ENCODE peak calls at places on chromosomes 16 and 17, in six cellular contexts. U is activated gamma-delta T cell treated with anti-CD3 and anti-CD28 coated beads, Interleukin-2, amount 50 U/mL, for 16 hours; V is activated T-helper 1 cell treated with anti-CD3 and anti-CD28 coated beads, Interleukin-12 subunit alpha, Interleukin-12 subunit beta, Interleukin-2, Interleukin-4 antibody, amounts not matched to agents 30 ng/mL and 10 ng/mL and 1 ng/mL, durations not matched to agents 14 hours and 24 hours and 36 hours; D is stimulated activated CD8-positive, alpha-beta memory T cell treated with anti-CD3 and anti-CD28 coated beads, Interleukin-4, amount 100 ng/mL, for 1 hour; X is ELR; Y is GM19239. W is an unnamed sample.

GRCh38 chr17:50423553-50424159 is 2.4 kb upstream of the ACSF2 start:
- DNase-seq in U (no peak), V (no peak), D (no peak), X (peak), Y (no peak), W (no peak)

GRCh38 chr17:61419496-61420046 is 19.9 kb downstream of the TBX2 start:
- DNase-seq in U (no peak), V (no peak), D (no peak), X (no peak), Y (no peak), W (no peak)

GRCh38 chr17:46896991-46897390 is 26.0 kb upstream of the GOSR2 start:
- DNase-seq in U (no peak), V (no peak), D (no peak), X (no peak), Y (no peak), W (no peak)

GRCh38 chr16:381788-382717 is at the start of gene PGAP6:
- DNase-seq in U (peak), V (peak), D (no peak), X (peak), Y (peak), W (peak)

GRCh38 chr16:72552675-72553074 is 380.7 kb upstream of the PMFBP1 start:
- DNase-seq in U (no peak), V (no peak), D (no peak), X (no peak), Y (no peak), W (no peak)

GRCh38 chr17:11539637-11540036 is 58.6 kb upstream of the DNAH9 start:
- DNase-seq in U (no peak), V (no peak), D (no peak), X (no peak), Y (no peak), W (no peak)

GRCh38 chr17:62321451-62321850 is 58.9 kb upstream of the EFCAB3 start:
- DNase-seq in U (no peak), V (no peak), D (no peak), X (peak), Y (no peak), W (no peak)

GRCh38 chr17:19652595-19652994 is 4.0 kb downstream of the ALDH3A2 start:
- DNase-seq in U (no peak), V (no peak), D (no peak), X (no peak), Y (no peak), W (no peak)

GRCh38 chr16:12529582-12529981 is 274.1 kb downstream of the CPPED1 start:
- DNase-seq in U (no peak), V (no peak), D (no peak), X (no peak), Y (no peak), W (no peak)

GRCh38 chr17:45160505-45161287 is 979 bp upstream of the HEXIM2 start:
- DNase-seq in U (no peak), V (peak), D (no peak), X (peak), Y (no peak), W (peak)

GRCh38 chr16:71880176-71880575 is 3.8 kb downstream of the ZNF821 start:
- DNase-seq in U (no peak), V (no peak), D (no peak), X (no peak), Y (no peak), W (no peak)

GRCh38 chr17:74126179-74126900 is 77.1 kb upstream of the RPL38 start:
- DNase-seq in U (no peak), V (no peak), D (no peak), X (no peak), Y (no peak), W (no peak)

GRCh38 chr16:51155199-51155607 is 4.1 kb upstream of the SALL1 start:
- DNase-seq in U (no peak), V (no peak), D (no peak), X (no peak), Y (no peak), W (no peak)

GRCh38 chr17:7838291-7839075 is 4.5 kb downstream of the KDM6B start:
- DNase-seq in U (no peak), V (no peak), D (no peak), X (peak), Y (no peak), W (no peak)

GRCh38 chr17:74893936-74894671 is 671 bp upstream of the FADS6 start:
- DNase-seq in U (no peak), V (no peak), D (no peak), X (no peak), Y (no peak), W (no peak)

GRCh38 chr17:76107507-76107906 is 3.9 kb upstream of the EXOC7 start:
- DNase-seq in U (no peak), V (no peak), D (no peak), X (peak), Y (no peak), W (no peak)

GRCh38 chr17:73250851-73251640 is 10.6 kb downstream of the CPSF4L start:
- DNase-seq in U (no peak), V (no peak), D (no peak), X (no peak), Y (no peak), W (no peak)

GRCh38 chr17:1744551-1745512 is 2.2 kb downstream of the SERPINF2 start:
- DNase-seq in U (no peak), V (no peak), D (no peak), X (no peak), Y (no peak), W (no peak)